ENCODE peak calls at places on chromosomes 3 and 15, in nine cellular contexts. M is left ventricle myocardium inferior; E is breast epithelium; G is heart left ventricle; T is spleen; F is Peyer's patch; N is kidney epithelial cell; Y is CD8-positive, alpha-beta T cell; W is lower leg skin. Q is an unnamed sample.

GRCh38 chr15:62845239-62846126 is 197.1 kb upstream of the TPM1 start:
- DNase-seq in M (no peak), E (no peak), G (no peak), T (no peak), F (no peak), N (no peak), Y (no peak), W (peak), Q (no peak)

GRCh38 chr3:141410408-141410807 is 42.1 kb downstream of the ZBTB38 start:
- DNase-seq in M (peak), E (no peak), G (peak), T (no peak), F (no peak), N (no peak), Y (no peak), W (no peak), Q (no peak)

GRCh38 chr3:9402410-9403228 is 5.2 kb downstream of the SETD5 start:
- DNase-seq in M (no peak), E (no peak), G (peak), T (no peak), F (no peak), N (no peak), Y (no peak), W (no peak), Q (no peak)

GRCh38 chr3:168034152-168034928 is 61.4 kb downstream of the GOLIM4 start:
- DNase-seq in M (no peak), E (no peak), G (no peak), T (no peak), F (no peak), N (no peak), Y (no peak), W (no peak), Q (peak)

GRCh38 chr3:127478922-127479321 is 111.6 kb downstream of the TPRA1 start:
- DNase-seq in M (no peak), E (no peak), G (no peak), T (peak), F (no peak), N (no peak), Y (no peak), W (no peak), Q (no peak)

GRCh38 chr3:175432338-175433025 is 573.3 kb downstream of the NAALADL2 start:
- DNase-seq in M (no peak), E (no peak), G (no peak), T (no peak), F (no peak), N (no peak), Y (no peak), W (no peak), Q (peak)

GRCh38 chr3:11915621-11916417 is 69.1 kb upstream of the TAMM41 start:
- DNase-seq in M (no peak), E (no peak), G (no peak), T (no peak), F (no peak), N (no peak), Y (no peak), W (peak), Q (no peak)

GRCh38 chr15:85706779-85707518 is 87.8 kb downstream of the KLHL25 start:
- DNase-seq in M (no peak), E (no peak), G (peak), T (no peak), F (peak), N (no peak), Y (peak), W (no peak), Q (no peak)

GRCh38 chr15:82768414-82769081 is 37.3 kb downstream of the FSD2 start:
- DNase-seq in M (no peak), E (no peak), G (no peak), T (no peak), F (no peak), N (no peak), Y (no peak), W (no peak), Q (no peak)

GRCh38 chr3:76500746-76501275 is 539.1 kb upstream of the ROBO2 start:
- DNase-seq in M (no peak), E (no peak), G (no peak), T (no peak), F (no peak), N (no peak), Y (no peak), W (no peak), Q (no peak)

GRCh38 chr3:163664466-163664865 is 1413.8 kb downstream of the SI start:
- DNase-seq in M (no peak), E (no peak), G (no peak), T (no peak), F (no peak), N (no peak), Y (no peak), W (no peak), Q (no peak)

GRCh38 chr3:87350367-87351199 is 74.2 kb upstream of the POU1F1 start:
- DNase-seq in M (no peak), E (no peak), G (no peak), T (no peak), F (no peak), N (no peak), Y (peak), W (no peak), Q (peak)

GRCh38 chr15:69919816-69920215 is 177.9 kb downstream of the TLE3 start:
- DNase-seq in M (no peak), E (no peak), G (no peak), T (no peak), F (no peak), N (no peak), Y (no peak), W (peak), Q (no peak)

GRCh38 chr15:88912500-88912921 is 668 bp downstream of the MFGE8 start:
- DNase-seq in M (peak), E (no peak), G (peak), T (no peak), F (no peak), N (no peak), Y (no peak), W (no peak), Q (no peak)

GRCh38 chr15:56272474-56272873 is 28.8 kb upstream of the RFX7 start:
- DNase-seq in M (no peak), E (no peak), G (no peak), T (no peak), F (no peak), N (no peak), Y (no peak), W (no peak), Q (no peak)

GRCh38 chr15:77907824-77908751 is 169.4 kb downstream of the TBC1D2B start:
- DNase-seq in M (no peak), E (no peak), G (peak), T (peak), F (peak), N (peak), Y (peak), W (peak), Q (no peak)
- TF ChIP-seq CTCF in M (peak), E (no peak), G (no peak), T (peak), F (peak), N (peak), Y (no peak), W (no peak), Q (peak)

GRCh38 chr3:14767706-14768105 is 51.1 kb upstream of the FGD5 start:
- DNase-seq in M (no peak), E (no peak), G (no peak), T (peak), F (no peak), N (no peak), Y (no peak), W (peak), Q (no peak)
- H3K4me3 ChIP-seq in M (no peak), E (no peak), G (no peak), T (no peak), F (no peak), N (no peak), Y (no peak), W (no peak), Q (no peak)

GRCh38 chr3:197801801-197802504 is 10.9 kb downstream of the LRCH3 start:
- DNase-seq in M (no peak), E (peak), G (no peak), T (no peak), F (no peak), N (no peak), Y (peak), W (no peak), Q (no peak)

GRCh38 chr3:197798863-197799262 is 7.8 kb downstream of the LRCH3 start:
- DNase-seq in M (no peak), E (no peak), G (no peak), T (no peak), F (no peak), N (no peak), Y (no peak), W (no peak), Q (no peak)

GRCh38 chr3:197800379-197800778 is 9.3 kb downstream of the LRCH3 start:
- DNase-seq in M (no peak), E (no peak), G (no peak), T (no peak), F (no peak), N (no peak), Y (no peak), W (no peak), Q (no peak)

GRCh38 chr3:197807969-197808587 is 17.0 kb downstream of the LRCH3 start:
- DNase-seq in M (no peak), E (no peak), G (no peak), T (no peak), F (no peak), N (no peak), Y (no peak), W (no peak), Q (no peak)

GRCh38 chr3:197802505-197803459 is 11.7 kb downstream of the LRCH3 start:
- DNase-seq in M (no peak), E (no peak), G (no peak), T (no peak), F (no peak), N (no peak), Y (no peak), W (no peak), Q (no peak)
- TF ChIP-seq CTCF in M (no peak), E (no peak), G (no peak), T (peak), F (no peak), N (peak), Y (peak), W (no peak), Q (peak)

DNA sequence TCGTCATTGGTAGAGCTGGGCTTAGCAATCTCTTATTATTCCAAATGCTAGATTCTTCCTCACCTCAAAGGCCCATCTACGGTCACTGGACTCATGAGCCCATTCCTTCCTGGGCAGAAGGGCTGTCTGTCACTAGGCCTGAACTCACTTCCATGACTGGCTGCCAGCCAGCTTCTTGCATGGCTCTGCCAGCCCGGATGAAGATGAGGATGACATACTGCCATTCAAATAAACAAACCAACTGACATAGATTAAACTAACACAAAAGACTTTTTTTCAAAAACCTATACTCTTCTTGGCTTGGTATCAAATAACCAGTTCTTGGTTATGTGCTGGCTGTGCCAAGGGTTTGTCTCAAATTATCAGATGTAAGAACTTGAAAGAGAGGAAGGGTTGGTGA is 23.8 kb downstream of the ISL2 start:
- DNase-seq in M (no peak), E (no peak), G (no peak), T (no peak), F (no peak), N (no peak), Y (no peak), W (no peak), Q (no peak)
- H3K4me3 ChIP-seq in M (no peak), E (no peak), G (no peak), T (no peak), F (no peak), N (no peak), Y (no peak), W (no peak), Q (no peak)